ENCODE peak calls at places on chromosome 16, in nine cellular contexts. One of them, this sample, is unnamed.

GRCh38 chr16:10622036-10622921 is 41.9 kb upstream of the EMP2 start:
- DNase-seq in endothelial cell of umbilical vein: no peak
- DNase-seq in spleen: no peak
- DNase-seq in GM12891: no peak
- DNase-seq in esophagus squamous epithelium: no peak
- DNase-seq in Peyer's patch: no peak
- DNase-seq in HCT116: no peak
- DNase-seq in tibial nerve: no peak
- DNase-seq in lower leg skin: no peak
- DNase-seq in this sample: peak; percentile 88

GRCh38 chr16:27470567-27471431 is 68.8 kb downstream of the IL21R start:
- DNase-seq in endothelial cell of umbilical vein: peak; percentile 84
- DNase-seq in spleen: peak; percentile 73
- DNase-seq in GM12891: no peak
- DNase-seq in esophagus squamous epithelium: no peak
- DNase-seq in Peyer's patch: no peak
- DNase-seq in HCT116: no peak
- DNase-seq in tibial nerve: no peak
- DNase-seq in lower leg skin: no peak
- DNase-seq in this sample: no peak

GRCh38 chr16:16908058-16908457 is 529.1 kb downstream of the NPIPA7 start:
- DNase-seq in endothelial cell of umbilical vein: no peak
- DNase-seq in spleen: no peak
- DNase-seq in GM12891: no peak
- DNase-seq in esophagus squamous epithelium: no peak
- DNase-seq in Peyer's patch: no peak
- DNase-seq in HCT116: no peak
- DNase-seq in tibial nerve: no peak
- DNase-seq in lower leg skin: no peak
- DNase-seq in this sample: no peak

GRCh38 chr16:4688674-4689045 is 4.7 kb upstream of the NUDT16L1 start:
- DNase-seq in endothelial cell of umbilical vein: no peak
- DNase-seq in spleen: peak; percentile 80
- DNase-seq in GM12891: no peak
- DNase-seq in esophagus squamous epithelium: no peak
- DNase-seq in Peyer's patch: no peak
- DNase-seq in HCT116: no peak
- DNase-seq in tibial nerve: no peak
- DNase-seq in lower leg skin: no peak
- DNase-seq in this sample: no peak

GRCh38 chr16:50711862-50712567 is 18.6 kb downstream of the NOD2 start:
- DNase-seq in endothelial cell of umbilical vein: no peak
- DNase-seq in spleen: no peak
- DNase-seq in GM12891: no peak
- DNase-seq in esophagus squamous epithelium: no peak
- DNase-seq in Peyer's patch: no peak
- DNase-seq in HCT116: no peak
- DNase-seq in tibial nerve: no peak
- DNase-seq in lower leg skin: peak; percentile 84
- DNase-seq in this sample: no peak

GRCh38 chr16:4214215-4214621 is 27.7 kb downstream of the SRL start:
- DNase-seq in endothelial cell of umbilical vein: no peak
- DNase-seq in spleen: no peak
- DNase-seq in GM12891: no peak
- DNase-seq in esophagus squamous epithelium: no peak
- DNase-seq in Peyer's patch: no peak
- DNase-seq in HCT116: peak; percentile 19
- DNase-seq in tibial nerve: no peak
- DNase-seq in lower leg skin: no peak
- DNase-seq in this sample: no peak

GRCh38 chr16:87487361-87487924 is 5.4 kb downstream of the ZCCHC14 start:
- DNase-seq in endothelial cell of umbilical vein: no peak
- DNase-seq in spleen: no peak
- DNase-seq in GM12891: no peak
- DNase-seq in esophagus squamous epithelium: no peak
- DNase-seq in Peyer's patch: no peak
- DNase-seq in HCT116: peak; percentile 69
- DNase-seq in tibial nerve: peak; percentile 41
- DNase-seq in lower leg skin: peak; percentile 90
- DNase-seq in this sample: peak; percentile 19

GRCh38 chr16:70679653-70680494 is 6.0 kb downstream of the MTSS2 start:
- DNase-seq in endothelial cell of umbilical vein: no peak
- DNase-seq in spleen: peak; percentile 74
- DNase-seq in GM12891: no peak
- DNase-seq in esophagus squamous epithelium: no peak
- DNase-seq in Peyer's patch: no peak
- DNase-seq in HCT116: no peak
- DNase-seq in tibial nerve: no peak
- DNase-seq in lower leg skin: no peak
- DNase-seq in this sample: peak; percentile 61

GRCh38 chr16:89322381-89323119 is 105.0 kb downstream of the ZNF778 start:
- DNase-seq in endothelial cell of umbilical vein: peak; percentile 68
- DNase-seq in spleen: peak; percentile 76
- DNase-seq in GM12891: no peak
- DNase-seq in esophagus squamous epithelium: no peak
- DNase-seq in Peyer's patch: no peak
- DNase-seq in HCT116: no peak
- DNase-seq in tibial nerve: no peak
- DNase-seq in lower leg skin: no peak
- DNase-seq in this sample: peak; percentile 22

GRCh38 chr16:87789437-87790277 is 23.9 kb upstream of the KLHDC4 start:
- DNase-seq in endothelial cell of umbilical vein: no peak
- DNase-seq in spleen: no peak
- DNase-seq in GM12891: no peak
- DNase-seq in esophagus squamous epithelium: no peak
- DNase-seq in Peyer's patch: no peak
- DNase-seq in HCT116: no peak
- DNase-seq in tibial nerve: no peak
- DNase-seq in lower leg skin: no peak
- DNase-seq in this sample: no peak

DNA sequence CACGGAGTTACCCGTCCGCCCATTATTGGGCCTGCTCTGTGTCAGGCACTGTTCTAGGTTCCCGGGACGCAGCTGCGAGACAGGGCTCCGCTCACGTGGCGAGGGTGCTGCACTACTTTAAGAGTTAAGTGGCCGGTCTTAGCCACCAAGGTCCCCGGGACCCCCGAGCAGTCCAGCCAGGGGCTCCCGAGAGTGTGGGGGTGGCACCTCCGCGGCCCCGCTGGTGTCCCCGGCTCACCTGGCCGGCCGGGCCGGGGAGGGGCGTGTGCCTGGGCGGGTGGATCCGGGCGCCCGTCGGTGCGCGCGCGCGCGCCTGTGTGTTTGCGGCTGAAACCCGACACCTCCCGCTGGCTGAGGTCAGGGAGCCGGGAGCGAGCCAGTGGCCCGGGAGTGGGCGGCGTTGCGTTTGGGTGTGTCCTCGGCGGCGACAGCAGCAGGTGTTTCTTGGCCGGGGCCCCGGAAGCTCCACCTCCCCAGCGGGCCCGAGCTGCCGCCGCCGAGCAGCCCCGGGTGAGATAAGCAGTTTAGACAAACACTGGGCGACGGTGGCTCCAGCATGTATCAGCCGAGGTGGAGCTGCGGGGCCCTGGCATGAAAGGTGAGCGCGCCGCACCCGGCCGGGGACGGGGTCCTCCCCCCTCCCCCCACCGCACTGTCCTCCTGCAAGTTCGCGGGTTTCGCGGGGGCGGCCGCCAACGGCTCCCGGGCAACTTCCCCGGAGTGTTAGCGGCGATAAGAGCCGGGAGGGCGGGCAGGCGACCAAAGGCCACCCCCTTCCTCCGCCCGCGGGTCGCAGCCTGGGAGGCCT is at the start of gene GSE1:
- DNase-seq in endothelial cell of umbilical vein: peak; percentile 44
- DNase-seq in spleen: peak; percentile 93
- DNase-seq in GM12891: peak; percentile 92
- DNase-seq in esophagus squamous epithelium: no peak
- DNase-seq in Peyer's patch: peak; percentile 84
- DNase-seq in HCT116: peak; percentile 96
- DNase-seq in tibial nerve: peak; percentile 83
- DNase-seq in lower leg skin: peak; percentile 98
- DNase-seq in this sample: peak; percentile 93
- TF ChIP-seq POLR2A in endothelial cell of umbilical vein: no peak
- TF ChIP-seq POLR2A in spleen: no peak
- TF ChIP-seq POLR2A in GM12891: no peak
- TF ChIP-seq POLR2A in esophagus squamous epithelium: no peak
- TF ChIP-seq POLR2A in Peyer's patch: peak; percentile 95
- TF ChIP-seq POLR2A in HCT116: peak; percentile 58
- TF ChIP-seq POLR2A in tibial nerve: no peak
- TF ChIP-seq POLR2A in lower leg skin: no peak
- TF ChIP-seq POLR2A in this sample: peak; percentile 61

GRCh38 chr16:76182092-76182635 is 95.0 kb upstream of the CNTNAP4 start:
- DNase-seq in endothelial cell of umbilical vein: no peak
- DNase-seq in spleen: no peak
- DNase-seq in GM12891: no peak
- DNase-seq in esophagus squamous epithelium: no peak
- DNase-seq in Peyer's patch: no peak
- DNase-seq in HCT116: no peak
- DNase-seq in tibial nerve: no peak
- DNase-seq in lower leg skin: no peak
- DNase-seq in this sample: no peak
- TF ChIP-seq POLR2A in endothelial cell of umbilical vein: no peak
- TF ChIP-seq POLR2A in spleen: no peak
- TF ChIP-seq POLR2A in GM12891: no peak
- TF ChIP-seq POLR2A in esophagus squamous epithelium: no peak
- TF ChIP-seq POLR2A in Peyer's patch: no peak
- TF ChIP-seq POLR2A in HCT116: no peak
- TF ChIP-seq POLR2A in tibial nerve: no peak
- TF ChIP-seq POLR2A in lower leg skin: no peak
- TF ChIP-seq POLR2A in this sample: no peak

GRCh38 chr16:79600636-79601091 is at the start of gene MAF:
- DNase-seq in endothelial cell of umbilical vein: peak; percentile 78
- DNase-seq in spleen: peak; percentile 93
- DNase-seq in GM12891: peak; percentile 18
- DNase-seq in esophagus squamous epithelium: peak; percentile 68
- DNase-seq in Peyer's patch: peak; percentile 85
- DNase-seq in HCT116: no peak
- DNase-seq in tibial nerve: peak; percentile 88
- DNase-seq in lower leg skin: peak; percentile 99
- DNase-seq in this sample: peak; percentile 18
- TF ChIP-seq POLR2A in endothelial cell of umbilical vein: no peak
- TF ChIP-seq POLR2A in spleen: no peak
- TF ChIP-seq POLR2A in GM12891: no peak
- TF ChIP-seq POLR2A in esophagus squamous epithelium: no peak
- TF ChIP-seq POLR2A in Peyer's patch: peak; percentile 93
- TF ChIP-seq POLR2A in HCT116: no peak
- TF ChIP-seq POLR2A in tibial nerve: peak; percentile 76
- TF ChIP-seq POLR2A in lower leg skin: peak; percentile 64
- TF ChIP-seq POLR2A in this sample: no peak

GRCh38 chr16:2911580-2912329 is at the start of gene FLYWCH1:
- DNase-seq in endothelial cell of umbilical vein: peak; percentile 98
- DNase-seq in spleen: peak; percentile 100
- DNase-seq in GM12891: peak; percentile 96
- DNase-seq in esophagus squamous epithelium: peak; percentile 87
- DNase-seq in Peyer's patch: peak; percentile 99
- DNase-seq in HCT116: peak; percentile 96
- DNase-seq in tibial nerve: peak; percentile 98
- DNase-seq in lower leg skin: peak; percentile 100
- DNase-seq in this sample: peak; percentile 99

GRCh38 chr16:2910441-2910840 is 1.3 kb upstream of the FLYWCH1 start:
- DNase-seq in endothelial cell of umbilical vein: no peak
- DNase-seq in spleen: no peak
- DNase-seq in GM12891: no peak
- DNase-seq in esophagus squamous epithelium: no peak
- DNase-seq in Peyer's patch: no peak
- DNase-seq in HCT116: no peak
- DNase-seq in tibial nerve: no peak
- DNase-seq in lower leg skin: no peak
- DNase-seq in this sample: no peak

GRCh38 chr16:2914233-2914632 is 2.5 kb downstream of the FLYWCH1 start:
- DNase-seq in endothelial cell of umbilical vein: no peak
- DNase-seq in spleen: no peak
- DNase-seq in GM12891: no peak
- DNase-seq in esophagus squamous epithelium: no peak
- DNase-seq in Peyer's patch: no peak
- DNase-seq in HCT116: no peak
- DNase-seq in tibial nerve: no peak
- DNase-seq in lower leg skin: no peak
- DNase-seq in this sample: no peak

GRCh38 chr16:2913603-2914002 is 1.9 kb downstream of the FLYWCH1 start:
- DNase-seq in endothelial cell of umbilical vein: no peak
- DNase-seq in spleen: no peak
- DNase-seq in GM12891: no peak
- DNase-seq in esophagus squamous epithelium: no peak
- DNase-seq in Peyer's patch: no peak
- DNase-seq in HCT116: no peak
- DNase-seq in tibial nerve: no peak
- DNase-seq in lower leg skin: no peak
- DNase-seq in this sample: no peak

GRCh38 chr16:2912330-2913199 is 834 bp downstream of the FLYWCH1 start:
- DNase-seq in endothelial cell of umbilical vein: peak; percentile 54
- DNase-seq in spleen: peak; percentile 87
- DNase-seq in GM12891: no peak
- DNase-seq in esophagus squamous epithelium: no peak
- DNase-seq in Peyer's patch: peak; percentile 39
- DNase-seq in HCT116: no peak
- DNase-seq in tibial nerve: no peak
- DNase-seq in lower leg skin: peak; percentile 90
- DNase-seq in this sample: peak; percentile 66
- TF ChIP-seq POLR2A in endothelial cell of umbilical vein: peak; percentile 33
- TF ChIP-seq POLR2A in spleen: no peak
- TF ChIP-seq POLR2A in GM12891: no peak
- TF ChIP-seq POLR2A in esophagus squamous epithelium: no peak
- TF ChIP-seq POLR2A in Peyer's patch: no peak
- TF ChIP-seq POLR2A in HCT116: no peak
- TF ChIP-seq POLR2A in tibial nerve: no peak
- TF ChIP-seq POLR2A in lower leg skin: no peak
- TF ChIP-seq POLR2A in this sample: no peak

DNA sequence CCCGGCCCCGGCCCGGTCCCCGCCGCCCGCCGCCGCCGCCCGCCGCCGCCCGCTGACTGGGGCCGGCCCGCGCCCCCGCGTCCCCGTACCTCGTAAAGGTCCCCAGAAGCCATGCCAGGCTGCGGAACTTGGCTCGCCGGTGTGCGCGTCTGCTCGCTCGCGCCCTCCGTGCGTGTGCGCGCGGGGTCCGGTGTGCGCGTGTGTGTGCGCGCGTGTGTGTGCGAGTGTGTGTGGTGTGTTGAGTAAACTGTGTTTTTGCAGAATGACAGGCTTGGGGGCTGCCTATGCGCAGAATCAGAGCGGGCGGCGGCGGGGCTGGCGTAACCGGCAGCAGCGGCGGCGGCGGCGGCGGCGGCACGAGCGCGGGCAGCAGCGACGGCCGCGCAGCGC is 342 bp downstream of the CDYL2 start:
- DNase-seq in endothelial cell of umbilical vein: peak; percentile 51
- DNase-seq in spleen: peak; percentile 87
- DNase-seq in GM12891: peak; percentile 43
- DNase-seq in esophagus squamous epithelium: no peak
- DNase-seq in Peyer's patch: peak; percentile 47
- DNase-seq in HCT116: no peak
- DNase-seq in tibial nerve: no peak
- DNase-seq in lower leg skin: no peak
- DNase-seq in this sample: peak; percentile 58
- TF ChIP-seq POLR2A in endothelial cell of umbilical vein: no peak
- TF ChIP-seq POLR2A in spleen: no peak
- TF ChIP-seq POLR2A in GM12891: peak; percentile 25
- TF ChIP-seq POLR2A in esophagus squamous epithelium: no peak
- TF ChIP-seq POLR2A in Peyer's patch: no peak
- TF ChIP-seq POLR2A in HCT116: no peak
- TF ChIP-seq POLR2A in tibial nerve: no peak
- TF ChIP-seq POLR2A in lower leg skin: no peak
- TF ChIP-seq POLR2A in this sample: no peak

This sample was measured in erythroblast.